ENCODE peak calls at places on chromosomes 3 and 15, in seven cellular contexts. K is nephron progenitor cell, J is GOT3, C is GM13976, F is HS-5, D is AG10803, Z is NCI-H345. A is an unnamed sample.

GRCh38 chr15:76863693-76864092 is 41.4 kb downstream of the SCAPER start:
- DNase-seq in Z (no peak), C (no peak), J (no peak), K (no peak), D (no peak), F (no peak), A (no peak)

GRCh38 chr3:36373084-36373483 is 7.2 kb upstream of the STAC start:
- DNase-seq in Z (no peak), K (no peak), C (no peak), J (no peak), F (peak; percentile 9), D (peak; percentile 78), A (peak; percentile 10)

GRCh38 chr3:129421236-129421883 is 7.1 kb downstream of the EFCAB12 start:
- DNase-seq in Z (no peak), J (no peak), C (no peak), K (no peak), F (no peak), D (no peak), A (no peak)

GRCh38 chr3:40871411-40871810 is 327.9 kb upstream of the CTNNB1 start:
- DNase-seq in K (no peak), Z (no peak), C (no peak), J (no peak), D (no peak), F (no peak), A (no peak)

GRCh38 chr3:36876181-36876936 is 68.5 kb downstream of the TRANK1 start:
- DNase-seq in J (no peak), F (no peak), K (no peak), Z (no peak), D (no peak), C (peak; percentile 75), A (no peak)

GRCh38 chr3:33130144-33130543 is 16.3 kb downstream of the CRTAP start:
- DNase-seq in J (no peak), D (no peak), C (no peak), Z (no peak), F (no peak), K (no peak), A (no peak)

GRCh38 chr3:46944191-46944590 is 32.4 kb downstream of the CCDC12 start:
- DNase-seq in F (no peak), Z (no peak), K (no peak), J (no peak), C (no peak), D (no peak), A (no peak)

GRCh38 chr3:12187448-12188327 is 29.0 kb upstream of the TIMP4 start:
- DNase-seq in C (peak; percentile 65), D (peak; percentile 52), K (no peak), Z (no peak), J (no peak), F (no peak), A (no peak)

GRCh38 chr3:9349321-9350117 is 13.3 kb upstream of the THUMPD3 start:
- DNase-seq in F (peak; percentile 74), J (no peak), C (no peak), K (no peak), Z (no peak), D (peak; percentile 88), A (no peak)

GRCh38 chr15:79629687-79630086 is 197.6 kb downstream of the MINAR1 start:
- DNase-seq in F (no peak), Z (no peak), D (peak; percentile 82), J (no peak), K (no peak), C (no peak), A (no peak)

GRCh38 chr15:65413051-65413759 is 9.5 kb downstream of the IGDCC4 start:
- DNase-seq in F (no peak), Z (no peak), C (no peak), J (no peak), D (no peak), K (no peak), A (no peak)

GRCh38 chr3:123229145-123229544 is 27.4 kb downstream of the SEC22A start:
- DNase-seq in Z (no peak), K (no peak), F (no peak), J (no peak), C (no peak), D (no peak), A (no peak)

GRCh38 chr3:120741837-120742197 is 499 bp downstream of the RABL3 start:
- DNase-seq in F (peak; percentile 49), K (no peak), D (peak; percentile 51), Z (no peak), C (no peak), J (no peak), A (no peak)

GRCh38 chr3:130601662-130602061 is 84.7 kb downstream of the COL6A6 start:
- DNase-seq in Z (no peak), F (no peak), J (no peak), K (no peak), D (no peak), C (no peak), A (no peak)

GRCh38 chr3:36804295-36805055 is 40.1 kb upstream of the DCLK3 start:
- DNase-seq in D (no peak), F (no peak), J (no peak), Z (peak; percentile 64), K (peak; percentile 26), C (no peak), A (no peak)

GRCh38 chr3:108489776-108490175 is 20.6 kb downstream of the MYH15 start:
- DNase-seq in J (no peak), C (peak; percentile 49), K (peak; percentile 32), F (no peak), D (peak; percentile 38), Z (peak; percentile 13), A (no peak)

GRCh38 chr3:190238871-190239270 is 83.4 kb downstream of the CLDN1 start:
- DNase-seq in F (no peak), D (no peak), K (no peak), J (no peak), C (no peak), Z (no peak), A (no peak)